ENCODE peak calls at places on chromosomes 1 and 21, in six cellular contexts. D is PC-3, Z is HTR-8/SVneo, F is NCI-H1436, U is EH, Y is nucleus accumbens. T is an unnamed sample.

GRCh38 chr1:161198877-161199431 is at the start of gene ADAMTS4:
- DNase-seq in D (no peak), Z (no peak), F (no peak), U (peak; percentile 95), Y (peak; percentile 91), T (no peak)

GRCh38 chr1:17765444-17766411 is 10.6 kb downstream of the ACTL8 start:
- DNase-seq in D (peak; percentile 91), Z (peak; percentile 64), F (no peak), U (peak; percentile 99), Y (no peak), T (no peak)

GRCh38 chr21:33924079-33924765 is 8.6 kb upstream of the ATP5PO start:
- DNase-seq in D (peak; percentile 90), Z (peak; percentile 74), F (peak; percentile 89), U (peak; percentile 78), Y (peak; percentile 92), T (peak; percentile 79)

GRCh38 chr1:10399487-10399917 is 638 bp downstream of the PGD start:
- DNase-seq in D (no peak), Z (no peak), F (no peak), U (peak; percentile 54), Y (peak; percentile 19), T (peak; percentile 39)

GRCh38 chr1:156123356-156124196 is 9.1 kb downstream of the LMNA start:
- DNase-seq in D (peak; percentile 99), Z (peak; percentile 76), F (peak; percentile 84), U (peak; percentile 98), Y (peak; percentile 92), T (peak; percentile 99)

GRCh38 chr1:20701446-20701845 is 16.4 kb downstream of the KIF17 start:
- DNase-seq in D (no peak), Z (no peak), F (no peak), U (no peak), Y (no peak), T (no peak)

GRCh38 chr1:28359592-28360239 is 9.8 kb upstream of the PHACTR4 start:
- DNase-seq in D (peak; percentile 78), Z (peak; percentile 53), F (peak; percentile 54), U (peak; percentile 71), Y (peak; percentile 37), T (peak; percentile 75)

GRCh38 chr1:110218137-110218536 is 8.0 kb downstream of the KCNC4 start:
- DNase-seq in D (no peak), Z (no peak), F (no peak), U (no peak), Y (no peak), T (no peak)

GRCh38 chr1:226889616-226890330 is 19.4 kb downstream of the PSEN2 start:
- DNase-seq in D (no peak), Z (no peak), F (no peak), U (no peak), Y (no peak), T (no peak)

GRCh38 chr1:224637510-224637909 is 21.4 kb downstream of the CNIH3 start:
- DNase-seq in D (peak; percentile 99), Z (no peak), F (no peak), U (peak; percentile 95), Y (no peak), T (peak; percentile 67)

GRCh38 chr1:166859597-166859996 is 16.5 kb downstream of the TADA1 start:
- DNase-seq in D (no peak), Z (no peak), F (no peak), U (no peak), Y (no peak), T (no peak)

GRCh38 chr1:183847646-183848045 is 42.7 kb downstream of the RGL1 start:
- DNase-seq in D (no peak), Z (no peak), F (no peak), U (no peak), Y (no peak), T (no peak)

GRCh38 chr1:39082140-39082799 is 56.1 kb downstream of the NDUFS5 start:
- DNase-seq in D (no peak), Z (no peak), F (no peak), U (no peak), Y (peak; percentile 22), T (no peak)

GRCh38 chr1:209389258-209389657 is 194.3 kb upstream of the CAMK1G start:
- DNase-seq in D (peak; percentile 99), Z (peak; percentile 64), F (no peak), U (peak; percentile 91), Y (no peak), T (peak; percentile 99)

GRCh38 chr1:52070704-52071103 is 14.6 kb downstream of the BTF3L4 start:
- DNase-seq in D (no peak), Z (no peak), F (no peak), U (no peak), Y (no peak), T (no peak)

GRCh38 chr1:86138746-86139145 is 17.8 kb downstream of the COL24A1 start:
- DNase-seq in D (no peak), Z (no peak), F (no peak), U (no peak), Y (no peak), T (no peak)

GRCh38 chr1:186442651-186443114 is 18.2 kb downstream of the PDC start:
- DNase-seq in D (peak; percentile 23), Z (peak; percentile 3), F (no peak), U (peak; percentile 77), Y (no peak), T (no peak)

GRCh38 chr1:243562473-243562872 is 287.6 kb downstream of the AKT3 start:
- DNase-seq in D (no peak), Z (no peak), F (no peak), U (no peak), Y (no peak), T (no peak)

GRCh38 chr1:234975122-234975940 is 153.3 kb downstream of the TOMM20 start:
- DNase-seq in D (peak; percentile 97), Z (peak; percentile 81), F (no peak), U (peak; percentile 95), Y (no peak), T (peak; percentile 66)